ENCODE peak calls at places on chromosomes 12 and 14, in nine cellular contexts. One of them, this sample, is unnamed.

GRCh38 chr12:51351913-51352532 is 5.5 kb upstream of the CELA1 start:
- DNase-seq in T-helper 1 cell: peak
- DNase-seq in stimulated activated CD4-positive, alpha-beta T cell treated with anti-CD3 and anti-CD28 coated beads, Interleukin-12 subunit alpha, Interleukin-12 subunit beta, amount 100 ng/mL, for 24 hours: peak
- DNase-seq in GM20000: no peak
- DNase-seq in iris pigment epithelial cell: peak
- DNase-seq in putamen: peak
- DNase-seq in HEK293T: peak
- DNase-seq in head of caudate nucleus: peak
- DNase-seq in EH: peak
- DNase-seq in this sample: no peak

GRCh38 chr12:109309441-109310246 is 560 bp upstream of the FOXN4 start:
- DNase-seq in T-helper 1 cell: no peak
- DNase-seq in GM20000: peak
- DNase-seq in head of caudate nucleus: no peak
- DNase-seq in putamen: no peak
- DNase-seq in EH: no peak
- DNase-seq in stimulated activated CD4-positive, alpha-beta T cell treated with anti-CD3 and anti-CD28 coated beads, Interleukin-12 subunit alpha, Interleukin-12 subunit beta, amount 100 ng/mL, for 24 hours: no peak
- DNase-seq in iris pigment epithelial cell: no peak
- DNase-seq in HEK293T: peak
- DNase-seq in this sample: no peak

GRCh38 chr12:87931764-87932163 is 97.4 kb downstream of the C12orf50 start:
- DNase-seq in EH: peak
- DNase-seq in head of caudate nucleus: no peak
- DNase-seq in stimulated activated CD4-positive, alpha-beta T cell treated with anti-CD3 and anti-CD28 coated beads, Interleukin-12 subunit alpha, Interleukin-12 subunit beta, amount 100 ng/mL, for 24 hours: no peak
- DNase-seq in putamen: no peak
- DNase-seq in GM20000: no peak
- DNase-seq in iris pigment epithelial cell: peak
- DNase-seq in T-helper 1 cell: no peak
- DNase-seq in HEK293T: no peak
- DNase-seq in this sample: no peak

GRCh38 chr12:109732321-109733305 is 19.0 kb downstream of the FAM222A start:
- DNase-seq in GM20000: no peak
- DNase-seq in EH: no peak
- DNase-seq in HEK293T: no peak
- DNase-seq in stimulated activated CD4-positive, alpha-beta T cell treated with anti-CD3 and anti-CD28 coated beads, Interleukin-12 subunit alpha, Interleukin-12 subunit beta, amount 100 ng/mL, for 24 hours: no peak
- DNase-seq in T-helper 1 cell: no peak
- DNase-seq in putamen: no peak
- DNase-seq in iris pigment epithelial cell: no peak
- DNase-seq in head of caudate nucleus: peak
- DNase-seq in this sample: no peak

GRCh38 chr14:69664865-69665526 is 53.6 kb downstream of the SUSD6 start:
- DNase-seq in iris pigment epithelial cell: no peak
- DNase-seq in head of caudate nucleus: no peak
- DNase-seq in stimulated activated CD4-positive, alpha-beta T cell treated with anti-CD3 and anti-CD28 coated beads, Interleukin-12 subunit alpha, Interleukin-12 subunit beta, amount 100 ng/mL, for 24 hours: no peak
- DNase-seq in putamen: no peak
- DNase-seq in T-helper 1 cell: no peak
- DNase-seq in GM20000: no peak
- DNase-seq in EH: no peak
- DNase-seq in HEK293T: no peak
- DNase-seq in this sample: no peak

GRCh38 chr14:90054803-90055202 is 7.0 kb upstream of the KCNK13 start:
- DNase-seq in T-helper 1 cell: no peak
- DNase-seq in head of caudate nucleus: no peak
- DNase-seq in stimulated activated CD4-positive, alpha-beta T cell treated with anti-CD3 and anti-CD28 coated beads, Interleukin-12 subunit alpha, Interleukin-12 subunit beta, amount 100 ng/mL, for 24 hours: no peak
- DNase-seq in putamen: no peak
- DNase-seq in HEK293T: no peak
- DNase-seq in iris pigment epithelial cell: no peak
- DNase-seq in GM20000: no peak
- DNase-seq in EH: peak
- DNase-seq in this sample: no peak

GRCh38 chr14:99430491-99430890 is 50.2 kb downstream of the SETD3 start:
- DNase-seq in T-helper 1 cell: no peak
- DNase-seq in HEK293T: peak
- DNase-seq in EH: peak
- DNase-seq in stimulated activated CD4-positive, alpha-beta T cell treated with anti-CD3 and anti-CD28 coated beads, Interleukin-12 subunit alpha, Interleukin-12 subunit beta, amount 100 ng/mL, for 24 hours: no peak
- DNase-seq in iris pigment epithelial cell: peak
- DNase-seq in GM20000: no peak
- DNase-seq in putamen: no peak
- DNase-seq in head of caudate nucleus: no peak
- DNase-seq in this sample: no peak

GRCh38 chr14:99853206-99853605 is 60.0 kb downstream of the EML1 start:
- DNase-seq in EH: no peak
- DNase-seq in T-helper 1 cell: no peak
- DNase-seq in HEK293T: no peak
- DNase-seq in head of caudate nucleus: peak
- DNase-seq in stimulated activated CD4-positive, alpha-beta T cell treated with anti-CD3 and anti-CD28 coated beads, Interleukin-12 subunit alpha, Interleukin-12 subunit beta, amount 100 ng/mL, for 24 hours: no peak
- DNase-seq in iris pigment epithelial cell: no peak
- DNase-seq in GM20000: no peak
- DNase-seq in putamen: peak
- DNase-seq in this sample: no peak

GRCh38 chr14:67170706-67171105 is 18.5 kb upstream of the GARIN2 start:
- DNase-seq in head of caudate nucleus: no peak
- DNase-seq in putamen: no peak
- DNase-seq in iris pigment epithelial cell: peak
- DNase-seq in HEK293T: no peak
- DNase-seq in EH: peak
- DNase-seq in stimulated activated CD4-positive, alpha-beta T cell treated with anti-CD3 and anti-CD28 coated beads, Interleukin-12 subunit alpha, Interleukin-12 subunit beta, amount 100 ng/mL, for 24 hours: no peak
- DNase-seq in T-helper 1 cell: no peak
- DNase-seq in GM20000: no peak
- DNase-seq in this sample: no peak

GRCh38 chr14:103008126-103008525 is 49.2 kb downstream of the CDC42BPB start:
- DNase-seq in putamen: no peak
- DNase-seq in HEK293T: no peak
- DNase-seq in EH: no peak
- DNase-seq in GM20000: no peak
- DNase-seq in stimulated activated CD4-positive, alpha-beta T cell treated with anti-CD3 and anti-CD28 coated beads, Interleukin-12 subunit alpha, Interleukin-12 subunit beta, amount 100 ng/mL, for 24 hours: no peak
- DNase-seq in iris pigment epithelial cell: no peak
- DNase-seq in head of caudate nucleus: no peak
- DNase-seq in T-helper 1 cell: no peak
- DNase-seq in this sample: no peak

GRCh38 chr14:90814806-90815566 is 1.2 kb downstream of the TTC7B start:
- DNase-seq in iris pigment epithelial cell: no peak
- DNase-seq in GM20000: no peak
- DNase-seq in stimulated activated CD4-positive, alpha-beta T cell treated with anti-CD3 and anti-CD28 coated beads, Interleukin-12 subunit alpha, Interleukin-12 subunit beta, amount 100 ng/mL, for 24 hours: no peak
- DNase-seq in T-helper 1 cell: no peak
- DNase-seq in head of caudate nucleus: no peak
- DNase-seq in EH: no peak
- DNase-seq in HEK293T: no peak
- DNase-seq in putamen: no peak
- DNase-seq in this sample: no peak

GRCh38 chr12:46647034-46647433 is 178.8 kb downstream of the SLC38A4 start:
- DNase-seq in EH: no peak
- DNase-seq in GM20000: no peak
- DNase-seq in iris pigment epithelial cell: no peak
- DNase-seq in HEK293T: no peak
- DNase-seq in T-helper 1 cell: no peak
- DNase-seq in head of caudate nucleus: no peak
- DNase-seq in putamen: no peak
- DNase-seq in stimulated activated CD4-positive, alpha-beta T cell treated with anti-CD3 and anti-CD28 coated beads, Interleukin-12 subunit alpha, Interleukin-12 subunit beta, amount 100 ng/mL, for 24 hours: no peak
- DNase-seq in this sample: no peak

GRCh38 chr12:126915309-126915708 is 1351.7 kb upstream of the TMEM132C start:
- DNase-seq in T-helper 1 cell: no peak
- DNase-seq in GM20000: no peak
- DNase-seq in iris pigment epithelial cell: no peak
- DNase-seq in HEK293T: no peak
- DNase-seq in putamen: no peak
- DNase-seq in EH: no peak
- DNase-seq in stimulated activated CD4-positive, alpha-beta T cell treated with anti-CD3 and anti-CD28 coated beads, Interleukin-12 subunit alpha, Interleukin-12 subunit beta, amount 100 ng/mL, for 24 hours: no peak
- DNase-seq in head of caudate nucleus: no peak
- DNase-seq in this sample: no peak

GRCh38 chr12:29561736-29562135 is 64.2 kb upstream of the OVCH1 start:
- DNase-seq in iris pigment epithelial cell: peak
- DNase-seq in HEK293T: no peak
- DNase-seq in stimulated activated CD4-positive, alpha-beta T cell treated with anti-CD3 and anti-CD28 coated beads, Interleukin-12 subunit alpha, Interleukin-12 subunit beta, amount 100 ng/mL, for 24 hours: no peak
- DNase-seq in GM20000: no peak
- DNase-seq in EH: peak
- DNase-seq in putamen: no peak
- DNase-seq in head of caudate nucleus: no peak
- DNase-seq in T-helper 1 cell: no peak
- DNase-seq in this sample: no peak

GRCh38 chr12:3820122-3820521 is 53.1 kb downstream of the PARP11 start:
- DNase-seq in iris pigment epithelial cell: peak
- DNase-seq in EH: peak
- DNase-seq in head of caudate nucleus: peak
- DNase-seq in T-helper 1 cell: no peak
- DNase-seq in putamen: peak
- DNase-seq in stimulated activated CD4-positive, alpha-beta T cell treated with anti-CD3 and anti-CD28 coated beads, Interleukin-12 subunit alpha, Interleukin-12 subunit beta, amount 100 ng/mL, for 24 hours: no peak
- DNase-seq in GM20000: no peak
- DNase-seq in HEK293T: no peak
- DNase-seq in this sample: no peak

GRCh38 chr12:29152223-29152868 is 3.3 kb downstream of the FAR2 start:
- DNase-seq in EH: no peak
- DNase-seq in head of caudate nucleus: no peak
- DNase-seq in putamen: no peak
- DNase-seq in GM20000: peak
- DNase-seq in stimulated activated CD4-positive, alpha-beta T cell treated with anti-CD3 and anti-CD28 coated beads, Interleukin-12 subunit alpha, Interleukin-12 subunit beta, amount 100 ng/mL, for 24 hours: no peak
- DNase-seq in T-helper 1 cell: no peak
- DNase-seq in iris pigment epithelial cell: no peak
- DNase-seq in HEK293T: no peak
- DNase-seq in this sample: no peak

GRCh38 chr14:100898465-100898864 is 5.1 kb downstream of the RTL1 start:
- DNase-seq in iris pigment epithelial cell: no peak
- DNase-seq in GM20000: no peak
- DNase-seq in HEK293T: no peak
- DNase-seq in EH: no peak
- DNase-seq in T-helper 1 cell: no peak
- DNase-seq in stimulated activated CD4-positive, alpha-beta T cell treated with anti-CD3 and anti-CD28 coated beads, Interleukin-12 subunit alpha, Interleukin-12 subunit beta, amount 100 ng/mL, for 24 hours: no peak
- DNase-seq in head of caudate nucleus: no peak
- DNase-seq in putamen: no peak
- DNase-seq in this sample: no peak

GRCh38 chr14:78355109-78355508 is 184.9 kb downstream of the NRXN3 start:
- DNase-seq in GM20000: no peak
- DNase-seq in HEK293T: no peak
- DNase-seq in iris pigment epithelial cell: no peak
- DNase-seq in T-helper 1 cell: no peak
- DNase-seq in stimulated activated CD4-positive, alpha-beta T cell treated with anti-CD3 and anti-CD28 coated beads, Interleukin-12 subunit alpha, Interleukin-12 subunit beta, amount 100 ng/mL, for 24 hours: no peak
- DNase-seq in putamen: no peak
- DNase-seq in head of caudate nucleus: no peak
- DNase-seq in EH: no peak
- DNase-seq in this sample: no peak

GRCh38 chr12:77686760-77687159 is 143.9 kb upstream of the NAV3 start:
- DNase-seq in stimulated activated CD4-positive, alpha-beta T cell treated with anti-CD3 and anti-CD28 coated beads, Interleukin-12 subunit alpha, Interleukin-12 subunit beta, amount 100 ng/mL, for 24 hours: no peak
- DNase-seq in HEK293T: no peak
- DNase-seq in T-helper 1 cell: no peak
- DNase-seq in EH: peak
- DNase-seq in GM20000: no peak
- DNase-seq in iris pigment epithelial cell: peak
- DNase-seq in putamen: no peak
- DNase-seq in head of caudate nucleus: no peak
- DNase-seq in this sample: no peak

GRCh38 chr12:64494998-64495729 is 43.2 kb downstream of the TBK1 start:
- DNase-seq in GM20000: no peak
- DNase-seq in stimulated activated CD4-positive, alpha-beta T cell treated with anti-CD3 and anti-CD28 coated beads, Interleukin-12 subunit alpha, Interleukin-12 subunit beta, amount 100 ng/mL, for 24 hours: no peak
- DNase-seq in HEK293T: no peak
- DNase-seq in head of caudate nucleus: no peak
- DNase-seq in EH: no peak
- DNase-seq in T-helper 1 cell: no peak
- DNase-seq in iris pigment epithelial cell: no peak
- DNase-seq in putamen: no peak
- DNase-seq in this sample: no peak

GRCh38 chr14:36605506-36605857 is 23.1 kb upstream of the NKX2-8 start:
- DNase-seq in head of caudate nucleus: no peak
- DNase-seq in iris pigment epithelial cell: no peak
- DNase-seq in HEK293T: no peak
- DNase-seq in putamen: no peak
- DNase-seq in GM20000: no peak
- DNase-seq in T-helper 1 cell: no peak
- DNase-seq in stimulated activated CD4-positive, alpha-beta T cell treated with anti-CD3 and anti-CD28 coated beads, Interleukin-12 subunit alpha, Interleukin-12 subunit beta, amount 100 ng/mL, for 24 hours: no peak
- DNase-seq in EH: peak
- DNase-seq in this sample: no peak

GRCh38 chr12:111686574-111687105 is 787 bp downstream of the ACAD10 start:
- DNase-seq in putamen: no peak
- DNase-seq in EH: no peak
- DNase-seq in T-helper 1 cell: no peak
- DNase-seq in GM20000: no peak
- DNase-seq in iris pigment epithelial cell: peak
- DNase-seq in HEK293T: no peak
- DNase-seq in stimulated activated CD4-positive, alpha-beta T cell treated with anti-CD3 and anti-CD28 coated beads, Interleukin-12 subunit alpha, Interleukin-12 subunit beta, amount 100 ng/mL, for 24 hours: no peak
- DNase-seq in head of caudate nucleus: no peak
- DNase-seq in this sample: no peak

GRCh38 chr12:100504820-100505219 is 31.2 kb downstream of the NR1H4 start:
- DNase-seq in iris pigment epithelial cell: peak
- DNase-seq in HEK293T: no peak
- DNase-seq in putamen: no peak
- DNase-seq in GM20000: no peak
- DNase-seq in T-helper 1 cell: no peak
- DNase-seq in stimulated activated CD4-positive, alpha-beta T cell treated with anti-CD3 and anti-CD28 coated beads, Interleukin-12 subunit alpha, Interleukin-12 subunit beta, amount 100 ng/mL, for 24 hours: no peak
- DNase-seq in head of caudate nucleus: no peak
- DNase-seq in EH: no peak
- DNase-seq in this sample: no peak

GRCh38 chr12:15662983-15663659 is 126.1 kb downstream of the EPS8 start:
- DNase-seq in GM20000: no peak
- DNase-seq in putamen: no peak
- DNase-seq in HEK293T: no peak
- DNase-seq in head of caudate nucleus: no peak
- DNase-seq in stimulated activated CD4-positive, alpha-beta T cell treated with anti-CD3 and anti-CD28 coated beads, Interleukin-12 subunit alpha, Interleukin-12 subunit beta, amount 100 ng/mL, for 24 hours: no peak
- DNase-seq in EH: no peak
- DNase-seq in T-helper 1 cell: no peak
- DNase-seq in iris pigment epithelial cell: peak
- DNase-seq in this sample: no peak

GRCh38 chr12:110107369-110108281 is 16.5 kb upstream of the IFT81 start:
- DNase-seq in EH: peak
- DNase-seq in HEK293T: no peak
- DNase-seq in T-helper 1 cell: no peak
- DNase-seq in iris pigment epithelial cell: peak
- DNase-seq in stimulated activated CD4-positive, alpha-beta T cell treated with anti-CD3 and anti-CD28 coated beads, Interleukin-12 subunit alpha, Interleukin-12 subunit beta, amount 100 ng/mL, for 24 hours: no peak
- DNase-seq in GM20000: no peak
- DNase-seq in putamen: no peak
- DNase-seq in head of caudate nucleus: no peak
- DNase-seq in this sample: no peak

GRCh38 chr12:93825501-93825888 is 148.3 kb downstream of the CRADD start:
- DNase-seq in HEK293T: no peak
- DNase-seq in T-helper 1 cell: no peak
- DNase-seq in EH: peak
- DNase-seq in putamen: no peak
- DNase-seq in head of caudate nucleus: no peak
- DNase-seq in iris pigment epithelial cell: no peak
- DNase-seq in stimulated activated CD4-positive, alpha-beta T cell treated with anti-CD3 and anti-CD28 coated beads, Interleukin-12 subunit alpha, Interleukin-12 subunit beta, amount 100 ng/mL, for 24 hours: no peak
- DNase-seq in GM20000: no peak
- DNase-seq in this sample: no peak

This sample was measured in osteocyte.